ENCODE peak calls at places on chromosomes 4 and X, in eight cellular contexts. K, I, S, H, G, X, E and P are unnamed samples.

GRCh38 chr4:53591372-53591892 is at the start of gene LNX1:
- DNase-seq in G (peak; percentile 88), E (no peak), I (no peak), S (no peak), X (no peak), K (no peak), H (no peak), P (no peak)

GRCh38 chr4:19780871-19781270 is 470.8 kb upstream of the SLIT2 start:
- DNase-seq in I (no peak), S (no peak), E (no peak), K (no peak), H (no peak), G (no peak), X (no peak), P (no peak)

GRCh38 chr4:115944146-115944905 is 830.9 kb upstream of the NDST4 start:
- DNase-seq in E (no peak), H (no peak), S (no peak), G (no peak), K (no peak), X (no peak), I (no peak), P (no peak)

GRCh38 chr4:1171306-1172227 is 816 bp downstream of the SPON2 start:
- DNase-seq in S (no peak), G (no peak), H (peak; percentile 78), X (no peak), I (no peak), K (peak; percentile 53), E (no peak), P (peak; percentile 65)

GRCh38 chrX:100615015-100615414 is 21.6 kb downstream of the TSPAN6 start:
- DNase-seq in X (peak; percentile 37), I (no peak), G (peak; percentile 46), S (peak; percentile 68), E (peak; percentile 67), K (no peak), H (no peak), P (peak; percentile 25)

GRCh38 chr4:13597141-13597540 is 30.4 kb downstream of the BOD1L1 start:
- DNase-seq in H (no peak), S (no peak), I (no peak), E (no peak), X (no peak), K (no peak), G (no peak), P (no peak)

GRCh38 chr4:89251396-89251795 is 56.2 kb downstream of the GPRIN3 start:
- DNase-seq in K (no peak), E (no peak), I (no peak), G (no peak), S (no peak), X (no peak), H (no peak), P (no peak)

GRCh38 chrX:45668686-45669443 is 468.2 kb upstream of the DIPK2B start:
- DNase-seq in G (no peak), X (no peak), I (no peak), H (no peak), E (peak; percentile 88), S (peak; percentile 95), K (no peak), P (no peak)

GRCh38 chr4:3073158-3074077 is 920 bp downstream of the HTT-AS start:
- DNase-seq in S (no peak), K (peak; percentile 1), H (no peak), G (no peak), X (no peak), E (no peak), I (no peak), P (no peak)

GRCh38 chr4:128525939-128526630 is 238.5 kb upstream of the PGRMC2 start:
- DNase-seq in X (no peak), K (no peak), E (peak; percentile 84), S (peak; percentile 78), I (no peak), H (no peak), G (peak; percentile 15), P (no peak)

GRCh38 chr4:4640692-4641091 is 98.8 kb upstream of the STX18 start:
- DNase-seq in S (no peak), I (no peak), G (no peak), X (no peak), K (no peak), E (no peak), H (no peak), P (no peak)

GRCh38 chr4:180098601-180099000 is 2144.6 kb upstream of the TENM3 start:
- DNase-seq in E (no peak), S (no peak), G (no peak), K (no peak), I (no peak), X (no peak), H (no peak), P (no peak)

GRCh38 chrX:17735396-17735795 is 1.9 kb upstream of the SCML1 start:
- DNase-seq in H (no peak), S (no peak), G (no peak), K (no peak), X (no peak), I (no peak), E (no peak), P (no peak)

GRCh38 chr4:17111959-17112659 is 213.7 kb upstream of the LDB2 start:
- DNase-seq in E (no peak), S (no peak), G (peak; percentile 12), H (no peak), K (no peak), I (no peak), X (peak; percentile 6), P (peak; percentile 11)

GRCh38 chrX:38654302-38654701 is 93.0 kb downstream of the TSPAN7 start:
- DNase-seq in H (no peak), E (peak; percentile 40), I (no peak), S (peak; percentile 14), G (peak; percentile 4), X (no peak), K (no peak), P (no peak)

GRCh38 chrX:50081282-50081955 is 119.4 kb downstream of the AKAP4 start:
- DNase-seq in I (no peak), X (no peak), E (peak; percentile 23), G (peak; percentile 54), K (no peak), S (peak; percentile 13), H (no peak), P (no peak)

GRCh38 chrX:134171661-134172587 is 65.1 kb upstream of the CCDC160 start:
- DNase-seq in I (no peak), S (no peak), G (peak; percentile 11), H (peak; percentile 40), X (peak; percentile 12), E (peak; percentile 20), K (peak; percentile 9), P (peak; percentile 8)

GRCh38 chr4:112896326-112896892 is 153.0 kb upstream of the ANK2 start:
- DNase-seq in I (no peak), G (no peak), X (no peak), H (no peak), S (no peak), K (no peak), E (no peak), P (no peak)

GRCh38 chr4:56844817-56845580 is 23.5 kb upstream of the SPINK2 start:
- DNase-seq in X (no peak), K (no peak), I (no peak), S (no peak), H (no peak), E (no peak), G (no peak), P (no peak)

DNA sequence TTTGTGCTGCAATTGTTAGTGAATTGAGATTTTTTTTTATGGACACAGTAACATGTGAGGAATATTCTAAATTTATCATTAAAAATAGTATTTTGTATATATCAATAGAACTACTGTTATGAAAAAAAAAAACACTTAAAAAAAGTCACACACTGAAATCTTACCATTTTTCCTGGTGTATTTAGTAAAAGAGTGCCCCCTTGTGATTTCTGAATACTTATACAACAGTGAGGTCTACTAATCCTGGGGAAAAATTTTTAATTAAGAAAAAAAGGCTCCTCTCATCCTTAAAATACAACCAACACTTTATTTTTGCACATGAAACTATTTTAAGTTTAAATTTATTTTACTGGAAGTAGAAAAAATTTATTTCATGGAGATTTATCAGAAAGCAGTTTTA is 56.4 kb upstream of the SPOCK3 start:
- DNase-seq in S (no peak), E (peak; percentile 34), I (no peak), K (no peak), X (no peak), G (no peak), H (no peak), P (no peak)
- TF ChIP-seq CTCF in S (no peak), E (no peak), I (no peak), K (no peak), X (no peak), G (no peak), H (no peak), P (no peak)

GRCh38 chr4:165464813-165465381 is 86.1 kb downstream of the CPE start:
- DNase-seq in G (no peak), K (no peak), X (peak; percentile 56), S (peak; percentile 48), E (peak; percentile 73), I (no peak), H (peak; percentile 44), P (peak; percentile 55)
- TF ChIP-seq CTCF in G (peak; percentile 17), K (peak; percentile 85), X (peak; percentile 28), S (peak; percentile 88), E (peak; percentile 73), I (peak; percentile 73), H (peak; percentile 92), P (peak; percentile 42)

DNA sequence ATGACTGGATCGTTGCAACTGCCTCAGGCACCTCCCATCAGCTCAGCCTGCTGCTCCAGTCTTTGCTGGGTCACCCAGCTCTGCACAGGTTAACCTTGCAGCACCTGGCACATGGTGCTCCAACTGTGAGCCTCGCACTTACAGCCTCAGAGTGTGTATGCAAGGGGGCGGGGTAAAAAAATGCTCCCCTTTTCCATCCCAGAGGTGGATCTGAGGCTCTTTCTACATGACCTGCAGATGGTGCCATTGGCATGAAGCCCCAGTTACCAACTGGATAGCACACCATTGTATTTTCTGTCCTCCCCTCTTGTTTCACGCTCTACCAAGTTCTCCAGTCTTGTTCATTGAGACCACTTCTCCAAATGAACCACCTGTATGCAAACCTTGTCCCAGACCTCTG is 46.2 kb upstream of the TRPC3 start:
- DNase-seq in I (no peak), K (no peak), G (peak; percentile 7), X (no peak), S (no peak), E (no peak), H (no peak), P (no peak)
- TF ChIP-seq CTCF in I (no peak), K (no peak), G (no peak), X (no peak), S (no peak), E (no peak), H (no peak), P (no peak)

DNA sequence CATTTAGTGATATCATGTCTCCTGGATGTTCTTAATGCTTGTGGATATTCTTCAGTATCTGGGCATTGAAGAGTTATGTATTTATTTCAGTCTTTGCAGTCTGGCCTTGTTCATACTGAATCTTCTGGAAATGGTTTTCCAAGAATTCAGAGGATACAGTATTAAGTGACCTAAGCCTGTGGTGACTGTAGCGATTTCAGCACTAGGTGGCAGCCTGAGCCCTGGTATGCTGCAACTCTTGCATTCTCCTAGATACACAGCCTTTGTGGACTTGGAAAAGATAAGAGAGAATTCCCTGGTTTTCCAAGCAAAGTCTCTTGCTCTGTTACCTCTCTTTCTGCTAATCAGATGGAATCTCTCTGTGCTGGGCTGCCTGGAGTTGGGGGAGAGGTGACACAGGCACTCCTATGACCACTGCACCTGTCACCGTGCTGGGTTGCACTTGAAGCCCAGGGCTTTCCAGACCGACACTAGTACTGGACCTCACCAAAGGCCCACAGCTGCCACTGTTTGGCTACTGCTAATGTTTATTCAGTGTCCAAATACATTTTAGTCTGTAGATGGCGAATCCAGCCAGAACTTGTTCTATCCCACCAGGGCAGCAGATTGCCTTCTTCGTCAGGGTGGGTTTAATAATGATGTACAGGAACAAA is 19.3 kb upstream of the SPIN2A start:
- DNase-seq in H (no peak), G (peak; percentile 12), S (peak; percentile 40), K (no peak), X (no peak), E (peak; percentile 8), I (no peak), P (no peak)
- TF ChIP-seq CTCF in H (no peak), G (no peak), S (peak; percentile 43), K (no peak), X (peak; percentile 39), E (peak; percentile 25), I (no peak), P (no peak)